ENCODE peak calls at places on chromosome 22, in nine cellular contexts. H, T, E, N, X, A, B, Z and P are unnamed samples.

GRCh38 chr22:38139901-38140300 is 29.4 kb upstream of the BAIAP2L2 start:
- DNase-seq in H (no peak), T (no peak), E (no peak), N (no peak), X (no peak), A (no peak), B (no peak), Z (no peak), P (no peak)

GRCh38 chr22:32518848-32519247 is 44.2 kb downstream of the FBXO7 start:
- DNase-seq in H (no peak), T (no peak), E (no peak), N (no peak), X (no peak), A (no peak), B (no peak), Z (no peak), P (no peak)

GRCh38 chr22:46661221-46661851 is 41.1 kb downstream of the GRAMD4 start:
- DNase-seq in H (no peak), T (peak), E (peak), N (peak), X (no peak), A (no peak), B (no peak), Z (peak), P (peak)

GRCh38 chr22:23192133-23192532 is 11.8 kb downstream of the BCR start:
- DNase-seq in H (no peak), T (peak), E (no peak), N (peak), X (no peak), A (no peak), B (no peak), Z (no peak), P (no peak)

GRCh38 chr22:38704568-38705234 is 1.0 kb upstream of the GTPBP1 start:
- DNase-seq in H (no peak), T (no peak), E (no peak), N (no peak), X (no peak), A (no peak), B (no peak), Z (no peak), P (no peak)

GRCh38 chr22:26374645-26375044 is 54.4 kb upstream of the ASPHD2 start:
- DNase-seq in H (peak), T (no peak), E (no peak), N (no peak), X (no peak), A (no peak), B (no peak), Z (no peak), P (no peak)

GRCh38 chr22:49827853-49828598 is at the start of gene BRD1:
- DNase-seq in H (no peak), T (peak), E (peak), N (peak), X (no peak), A (peak), B (peak), Z (peak), P (peak)

GRCh38 chr22:36323182-36323854 is 64.4 kb downstream of the MYH9 start:
- DNase-seq in H (no peak), T (no peak), E (no peak), N (no peak), X (no peak), A (no peak), B (peak), Z (no peak), P (no peak)

GRCh38 chr22:31952094-31952401 is 7.7 kb downstream of the YWHAH start:
- DNase-seq in H (no peak), T (no peak), E (peak), N (no peak), X (no peak), A (no peak), B (no peak), Z (no peak), P (no peak)